ENCODE peak calls at places on chromosomes 2 and 18, in seven cellular contexts. B, H, N, C, Y, V and X are unnamed samples.

GRCh38 chr2:70301344-70302194 is at the start of gene FAM136A:
- DNase-seq in V (peak; percentile 89), H (peak; percentile 11), B (peak; percentile 81), N (peak; percentile 90), Y (peak; percentile 85), C (peak; percentile 84), X (peak; percentile 87)

GRCh38 chr2:172086349-172087190 is 1.3 kb downstream of the DLX1 start:
- DNase-seq in B (no peak), Y (no peak), V (no peak), C (no peak), N (peak; percentile 67), H (no peak), X (no peak)

GRCh38 chr2:230457073-230457768 is 41.2 kb downstream of the SP100 start:
- DNase-seq in C (no peak), H (no peak), N (no peak), B (no peak), Y (peak; percentile 21), V (no peak), X (no peak)

GRCh38 chr18:63132819-63133200 is 186.8 kb downstream of the BCL2 start:
- DNase-seq in C (no peak), B (no peak), V (no peak), H (no peak), Y (no peak), N (peak; percentile 61), X (no peak)

GRCh38 chr2:121828281-121828731 is 72.9 kb downstream of the TSN start:
- DNase-seq in C (no peak), N (no peak), B (no peak), V (no peak), Y (no peak), H (no peak), X (no peak)

GRCh38 chr2:140639628-140640027 is 1491.2 kb downstream of the LRP1B start:
- DNase-seq in N (no peak), C (no peak), V (no peak), H (no peak), B (no peak), Y (no peak), X (no peak)

GRCh38 chr2:104406273-104406726 is 447.6 kb upstream of the POU3F3 start:
- DNase-seq in C (no peak), B (no peak), Y (no peak), H (no peak), V (no peak), N (no peak), X (no peak)

GRCh38 chr18:45050712-45051639 is 370.3 kb downstream of the SETBP1 start:
- DNase-seq in V (no peak), H (peak; percentile 80), N (no peak), C (no peak), B (no peak), Y (no peak), X (peak; percentile 31)

GRCh38 chr2:233968556-233968955 is 51.4 kb downstream of the TRPM8 start:
- DNase-seq in Y (no peak), V (peak; percentile 54), N (no peak), H (no peak), C (no peak), B (no peak), X (no peak)

GRCh38 chr2:120541972-120542670 is 193.5 kb upstream of the GLI2 start:
- DNase-seq in B (no peak), H (no peak), C (no peak), Y (no peak), V (no peak), N (no peak), X (no peak)

GRCh38 chr2:4745596-4745995 is 946.6 kb upstream of the SOX11 start:
- DNase-seq in C (no peak), Y (no peak), H (no peak), V (no peak), N (no peak), B (no peak), X (no peak)

GRCh38 chr18:2617974-2618373 is 37.6 kb upstream of the SMCHD1 start:
- DNase-seq in B (no peak), H (no peak), Y (no peak), C (no peak), V (no peak), N (no peak), X (no peak)

GRCh38 chr18:48804856-48805610 is 145.7 kb downstream of the SMAD7 start:
- DNase-seq in Y (no peak), N (no peak), H (no peak), V (no peak), C (no peak), B (no peak), X (no peak)

GRCh38 chr2:24007693-24008092 is 2.2 kb upstream of the MFSD2B start:
- DNase-seq in H (no peak), N (no peak), B (no peak), V (no peak), Y (no peak), C (no peak), X (no peak)

GRCh38 chr2:24009680-24010476 is at the start of gene MFSD2B:
- DNase-seq in C (no peak), B (no peak), V (no peak), Y (no peak), H (no peak), N (peak; percentile 50), X (no peak)

GRCh38 chr2:24008672-24009366 is 1.1 kb upstream of the MFSD2B start:
- DNase-seq in B (no peak), V (no peak), Y (no peak), N (no peak), H (no peak), C (no peak), X (no peak)

GRCh38 chr2:24010477-24011277 is 792 bp downstream of the MFSD2B start:
- DNase-seq in H (no peak), V (no peak), B (no peak), N (no peak), Y (no peak), C (no peak), X (no peak)

DNA sequence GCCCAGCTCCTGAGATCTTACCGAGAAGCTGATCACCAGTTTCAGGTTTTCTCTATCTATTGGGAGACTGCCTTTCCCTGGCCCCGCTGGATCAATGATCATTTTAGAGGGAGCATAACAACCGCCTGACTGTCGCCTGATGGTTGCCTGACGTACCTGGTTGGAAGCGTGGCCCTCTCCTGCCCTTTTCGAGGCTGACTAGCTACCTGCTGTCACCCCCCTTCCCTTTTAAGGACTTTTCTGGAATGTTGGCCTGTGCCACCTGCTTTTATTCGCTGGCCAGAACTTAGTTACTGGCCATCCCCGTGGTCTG is 562 bp upstream of the MFSD2B start:
- DNase-seq in V (no peak), B (no peak), C (no peak), Y (no peak), H (no peak), N (no peak), X (no peak)
- H3K27ac ChIP-seq in V (no peak overlapping the region), B (no peak overlapping the region), C (no peak overlapping the region), Y (no peak overlapping the region), H (no peak overlapping the region), N (no peak overlapping the region), X (no peak overlapping the region)

GRCh38 chr18:58194028-58194427 is 150.0 kb downstream of the NEDD4L start:
- DNase-seq in Y (peak; percentile 30), C (no peak), H (no peak), B (no peak), V (no peak), N (no peak), X (no peak)
- TF ChIP-seq CTCF in Y (no peak), C (no peak), H (peak; percentile 19), B (peak; percentile 44), V (peak; percentile 5), N (no peak), X (no peak)

GRCh38 chr2:162233197-162233596 is 10.0 kb downstream of the FAP start:
- DNase-seq in N (no peak), Y (no peak), C (no peak), V (no peak), H (no peak), B (no peak), X (no peak)
- H3K27ac ChIP-seq in N (no peak overlapping the region), Y (no peak overlapping the region), C (no peak overlapping the region), V (no peak overlapping the region), H (no peak overlapping the region), B (no peak overlapping the region), X (no peak overlapping the region)

DNA sequence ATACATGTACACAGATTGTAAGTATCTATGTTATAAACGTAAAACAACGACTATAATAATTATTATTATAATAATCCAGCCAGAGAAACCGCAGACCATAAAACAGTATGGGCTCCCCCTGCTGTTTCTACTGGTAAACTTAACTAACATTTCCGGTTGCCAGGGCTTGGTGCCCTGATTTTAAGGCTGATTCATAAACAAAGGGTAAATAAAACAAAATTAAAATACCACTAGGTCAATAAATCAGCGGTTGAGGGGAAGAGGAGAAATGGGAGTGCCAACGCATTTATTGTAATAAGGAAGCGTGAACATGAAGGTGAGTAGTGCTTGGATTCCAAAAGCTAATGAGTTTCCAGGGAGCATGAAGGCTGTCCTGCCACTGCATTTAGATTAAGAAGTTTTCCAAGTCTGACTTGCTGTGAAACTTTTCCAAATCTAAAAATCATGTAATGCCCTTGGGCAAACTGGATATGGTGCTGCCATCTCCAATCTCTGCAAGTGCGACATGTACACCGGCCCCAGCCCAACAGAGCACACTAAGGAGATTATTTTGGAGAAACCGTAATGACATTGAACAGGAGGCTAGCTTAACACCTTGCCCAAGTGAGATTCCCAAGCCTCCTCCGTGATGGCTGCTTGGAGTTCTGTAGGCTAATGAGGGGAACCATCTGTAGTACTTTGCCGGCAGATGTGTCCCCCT is 50.7 kb upstream of the HNRNPA3 start:
- DNase-seq in V (peak; percentile 22), B (no peak), Y (no peak), C (no peak), N (no peak), H (no peak), X (peak; percentile 48)
- TF ChIP-seq CTCF in V (peak; percentile 59), B (peak; percentile 50), Y (peak; percentile 50), C (peak; percentile 73), N (no peak), H (peak; percentile 67), X (peak; percentile 71)

GRCh38 chr2:173982182-173982714 is 17.1 kb upstream of the SP3 start:
- DNase-seq in Y (no peak), N (no peak), V (no peak), H (no peak), B (no peak), C (no peak), X (no peak)
- H3K27ac ChIP-seq in Y (no peak overlapping the region), N (no peak overlapping the region), V (no peak overlapping the region), H (no peak overlapping the region), B (no peak overlapping the region), C (no peak overlapping the region), X (no peak overlapping the region)

DNA sequence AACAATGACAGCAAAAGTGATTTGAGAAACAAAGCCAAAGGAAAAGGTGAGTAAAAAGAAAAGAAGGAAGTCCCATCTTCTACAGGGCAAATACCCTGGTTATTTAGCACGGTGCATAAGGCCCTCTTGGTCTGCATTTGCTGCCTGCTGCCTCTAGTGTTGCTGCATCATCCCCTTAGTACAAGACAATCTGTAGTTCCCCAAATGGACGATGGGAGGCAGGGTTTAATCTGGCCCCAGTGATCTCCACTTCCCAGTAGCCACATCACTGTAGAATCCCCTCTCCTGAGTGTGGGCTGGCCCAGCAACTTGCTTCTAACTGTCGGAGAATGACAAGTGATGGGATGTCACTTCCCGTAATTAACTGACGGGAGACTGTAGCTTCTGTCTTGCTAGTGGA is 85.1 kb downstream of the CTAGE1 start:
- DNase-seq in V (no peak), N (no peak), Y (no peak), H (no peak), C (no peak), B (no peak), X (no peak)
- TF ChIP-seq CTCF in V (peak; percentile 41), N (no peak), Y (no peak), H (no peak), C (no peak), B (no peak), X (no peak)

GRCh38 chr2:206939340-206939739 is at the start of gene CPO:
- DNase-seq in N (no peak), C (no peak), B (no peak), Y (no peak), V (no peak), H (no peak), X (no peak)
- H3K27ac ChIP-seq in N (peak within 1 kb of the TSS; percentile 1), C (no peak within 1 kb of the TSS), B (no peak within 1 kb of the TSS), Y (no peak within 1 kb of the TSS), V (no peak within 1 kb of the TSS), H (no peak within 1 kb of the TSS), X (no peak within 1 kb of the TSS)